ENCODE peak calls at places on chromosomes 16 and 17, in nine cellular contexts. Z is heart left ventricle, X is body of pancreas, R is A549, I is hepatocyte, Y is testis, C is NT2/D1, J is tibial artery, V is uterus. O is an unnamed sample.

GRCh38 chr17:62617894-62618472 is 9.5 kb upstream of the MRC2 start:
- DNase-seq in Z (no peak), X (no peak), R (no peak), I (no peak), Y (no peak), C (no peak), J (no peak), V (no peak), O (no peak)

GRCh38 chr17:29461807-29462206 is 71.6 kb downstream of the TAOK1 start:
- DNase-seq in Z (no peak), X (no peak), R (no peak), I (no peak), Y (no peak), C (no peak), J (no peak), V (no peak), O (no peak)

GRCh38 chr17:27572665-27573064 is 58.3 kb upstream of the LGALS9 start:
- DNase-seq in Z (no peak), X (no peak), R (no peak), I (no peak), Y (no peak), C (no peak), J (no peak), V (no peak), O (no peak)

GRCh38 chr16:28157768-28158535 is 53.8 kb downstream of the XPO6 start:
- DNase-seq in Z (no peak), X (no peak), R (no peak), I (no peak), Y (no peak), C (no peak), J (no peak), V (no peak), O (no peak)

GRCh38 chr16:24991349-24991748 is 23.8 kb downstream of the ARHGAP17 start:
- DNase-seq in Z (no peak), X (no peak), R (no peak), I (no peak), Y (peak; percentile 33), C (no peak), J (no peak), V (no peak), O (no peak)

GRCh38 chr17:14298221-14298994 is 2.5 kb upstream of the HS3ST3B1 start:
- DNase-seq in Z (no peak), X (no peak), R (no peak), I (no peak), Y (no peak), C (no peak), J (no peak), V (no peak), O (no peak)

GRCh38 chr17:76341301-76341700 is 12.4 kb downstream of the PRPSAP1 start:
- DNase-seq in Z (no peak), X (no peak), R (no peak), I (no peak), Y (no peak), C (no peak), J (peak; percentile 3), V (no peak), O (no peak)

GRCh38 chr17:51445934-51446333 is 185.6 kb downstream of the UTP18 start:
- DNase-seq in Z (no peak), X (no peak), R (no peak), I (no peak), Y (no peak), C (no peak), J (no peak), V (no peak), O (no peak)

GRCh38 chr16:22670044-22670536 is 143.9 kb upstream of the HS3ST2 start:
- DNase-seq in Z (peak; percentile 17), X (no peak), R (no peak), I (no peak), Y (no peak), C (no peak), J (peak; percentile 67), V (no peak), O (no peak)

GRCh38 chr17:32689348-32689747 is 187.6 kb downstream of the MYO1D start:
- DNase-seq in Z (no peak), X (no peak), R (no peak), I (no peak), Y (no peak), C (no peak), J (no peak), V (no peak), O (no peak)

GRCh38 chr16:12458591-12459400 is 344.9 kb downstream of the CPPED1 start:
- DNase-seq in Z (peak; percentile 29), X (no peak), R (no peak), I (no peak), Y (no peak), C (no peak), J (no peak), V (no peak), O (peak; percentile 30)

GRCh38 chr17:5179003-5179402 is 12.7 kb downstream of the ZNF594 start:
- DNase-seq in Z (no peak), X (no peak), R (no peak), I (no peak), Y (no peak), C (no peak), J (no peak), V (no peak), O (no peak)

GRCh38 chr17:5183410-5183793 is 8.3 kb downstream of the ZNF594 start:
- DNase-seq in Z (no peak), X (no peak), R (no peak), I (no peak), Y (no peak), C (no peak), J (no peak), V (no peak), O (no peak)

GRCh38 chr17:5182597-5183409 is 8.9 kb downstream of the ZNF594 start:
- DNase-seq in Z (no peak), X (no peak), R (no peak), I (no peak), Y (no peak), C (no peak), J (no peak), V (no peak), O (no peak)

GRCh38 chr17:5181509-5182305 is 10.0 kb downstream of the ZNF594 start:
- DNase-seq in Z (no peak), X (no peak), R (no peak), I (no peak), Y (no peak), C (no peak), J (no peak), V (no peak), O (no peak)

DNA sequence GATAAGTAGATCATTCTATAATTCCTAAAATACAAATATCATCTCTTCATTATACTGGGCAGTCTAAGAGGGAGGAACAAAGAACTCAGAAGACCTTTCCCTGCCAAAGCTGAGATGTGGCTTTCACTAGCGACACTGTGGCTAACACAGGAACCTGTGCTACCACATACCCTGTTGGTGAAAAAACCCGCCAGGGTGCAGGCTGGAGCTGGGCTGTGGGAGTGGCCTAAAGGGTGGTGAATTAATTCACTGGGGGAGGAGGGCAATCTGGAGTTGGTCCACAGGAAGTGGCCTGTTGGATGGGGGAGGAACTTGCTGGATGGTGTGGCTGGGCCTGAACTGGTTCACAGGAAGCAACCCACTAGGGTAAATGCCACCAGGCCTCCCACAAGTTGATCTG is 7.4 kb downstream of the ZNF594 start:
- DNase-seq in Z (no peak), X (no peak), R (no peak), I (no peak), Y (no peak), C (no peak), J (no peak), V (no peak), O (no peak)
- H3K9me3 ChIP-seq in Z (peaks cover 100% of the 10 kb centered on the region), X (no peaks in the 10 kb centered on the region), R (peaks cover 98% of the 10 kb centered on the region), I (peaks cover 67% of the 10 kb centered on the region), Y (peaks cover 3% of the 10 kb centered on the region), C (peaks cover 100% of the 10 kb centered on the region), J (peaks cover 89% of the 10 kb centered on the region), V (peaks cover 4% of the 10 kb centered on the region), O (peaks cover 26% of the 10 kb centered on the region)

GRCh38 chr16:85029981-85030381 is 2.4 kb downstream of the KIAA0513 start:
- DNase-seq in Z (no peak), X (no peak), R (no peak), I (no peak), Y (peak; percentile 73), C (no peak), J (no peak), V (peak; percentile 52), O (no peak)
- H3K4me3 ChIP-seq in Z (no peak overlapping the region), X (no peak overlapping the region), R (no peak overlapping the region), I (no peak overlapping the region), Y (no peak overlapping the region), C (no peak overlapping the region), J (no peak overlapping the region), V (no peak overlapping the region), O (no peak overlapping the region)

GRCh38 chr16:35144212-35144932 is 1685.0 kb downstream of the TP53TG3F start:
- DNase-seq in Z (no peak), X (no peak), R (no peak), I (no peak), Y (no peak), C (no peak), J (peak; percentile 54), V (no peak), O (no peak)

GRCh38 chr16:35148748-35149147 is 1689.3 kb downstream of the TP53TG3F start:
- DNase-seq in Z (no peak), X (no peak), R (no peak), I (no peak), Y (no peak), C (no peak), J (no peak), V (no peak), O (no peak)

GRCh38 chr16:35146031-35146710 is 1686.8 kb downstream of the TP53TG3F start:
- DNase-seq in Z (no peak), X (no peak), R (no peak), I (no peak), Y (no peak), C (no peak), J (peak; percentile 57), V (no peak), O (no peak)

GRCh38 chr16:35147556-35148504 is 1688.4 kb downstream of the TP53TG3F start:
- DNase-seq in Z (peak; percentile 11), X (no peak), R (no peak), I (no peak), Y (no peak), C (no peak), J (no peak), V (no peak), O (no peak)

DNA sequence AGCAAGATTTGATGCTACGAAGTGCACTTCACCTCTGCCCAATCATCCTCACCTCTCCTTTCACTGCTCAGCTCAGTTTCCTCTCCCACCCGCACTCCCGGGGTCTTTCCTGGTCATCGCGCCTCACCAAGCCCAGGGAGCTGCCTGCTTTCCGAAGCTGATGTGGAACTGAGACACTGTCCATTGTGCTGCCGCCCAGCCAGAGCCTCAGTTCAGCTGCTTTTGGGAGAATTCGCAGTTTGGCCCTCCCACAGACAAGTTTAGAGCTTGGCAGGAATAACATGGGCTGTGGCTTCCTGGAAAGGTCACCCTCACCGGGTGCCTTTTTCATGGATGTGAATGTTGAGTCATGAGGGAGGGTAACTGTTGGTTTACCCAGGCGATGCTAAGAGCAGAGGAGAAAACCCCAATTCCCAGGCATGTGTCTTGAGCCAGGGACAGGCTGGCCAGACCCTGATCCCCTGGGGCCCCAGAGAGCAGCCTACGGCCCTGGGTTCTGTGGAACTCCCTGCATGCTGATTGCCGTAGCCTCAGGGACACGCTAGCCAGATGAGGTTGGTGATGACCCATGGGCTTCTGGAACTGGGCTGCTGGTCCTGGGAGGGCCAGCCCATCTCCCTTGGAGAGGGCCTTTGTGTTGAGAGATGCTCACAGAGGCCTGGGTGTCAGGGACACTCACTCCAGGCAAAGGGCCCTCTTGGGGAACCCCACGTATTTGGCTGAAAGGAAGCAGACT is 1687.5 kb downstream of the TP53TG3F start:
- DNase-seq in Z (no peak), X (no peak), R (no peak), I (no peak), Y (no peak), C (no peak), J (no peak), V (no peak), O (no peak)
- H3K9me3 ChIP-seq in Z (peaks cover 36% of the 10 kb centered on the region), X (no peaks in the 10 kb centered on the region), R (peaks cover 5% of the 10 kb centered on the region), I (no peaks in the 10 kb centered on the region), Y (no peaks in the 10 kb centered on the region), C (no peaks in the 10 kb centered on the region), J (peaks cover 19% of the 10 kb centered on the region), V (no peaks in the 10 kb centered on the region), O (no peaks in the 10 kb centered on the region)

GRCh38 chr16:18983565-18984424 is at the start of gene TMC7:
- DNase-seq in Z (peak; percentile 83), X (peak; percentile 77), R (peak; percentile 92), I (peak; percentile 95), Y (peak; percentile 89), C (peak; percentile 93), J (peak; percentile 78), V (peak; percentile 56), O (peak; percentile 58)
- H3K4me3 ChIP-seq in Z (peak within 1 kb of the TSS; percentile 78), X (peak within 1 kb of the TSS; percentile 15), R (peak within 1 kb of the TSS; percentile 63), I (peak within 1 kb of the TSS; percentile 45), Y (peak within 1 kb of the TSS; percentile 63), C (peak within 1 kb of the TSS; percentile 77), J (peak within 1 kb of the TSS; percentile 49), V (peak within 1 kb of the TSS; percentile 20), O (no peak within 1 kb of the TSS)

O was measured in adrenal gland.